ENCODE peak calls at places on chromosomes 12 and 14, in four cellular contexts. U is CD8-positive, alpha-beta T cell; C is progenitor cell of endocrine pancreas; X is psoas muscle. B is an unnamed sample.

GRCh38 chr12:55659486-55660385 is 23.0 kb downstream of the OR10P1 start:
- DNase-seq in C (no peak), U (no peak), X (no peak), B (no peak)

GRCh38 chr12:6074394-6074793 is 50.1 kb downstream of the VWF start:
- DNase-seq in C (no peak), U (peak; percentile 58), X (no peak), B (no peak)

GRCh38 chr12:95590775-95591174 is 39.5 kb upstream of the USP44 start:
- DNase-seq in X (no peak), U (no peak), C (no peak), B (no peak)

GRCh38 chr12:122096591-122097149 is 18.1 kb downstream of the MLXIP start:
- DNase-seq in C (no peak), X (peak; percentile 84), U (no peak), B (no peak)

GRCh38 chr12:102408487-102409297 is 71.7 kb downstream of the IGF1 start:
- DNase-seq in C (no peak), X (no peak), U (no peak), B (no peak)

GRCh38 chr12:22396253-22396652 is 61.7 kb upstream of the ST8SIA1 start:
- DNase-seq in X (no peak), C (no peak), U (no peak), B (no peak)

GRCh38 chr12:118259079-118259478 is 113.6 kb downstream of the TAOK3 start:
- DNase-seq in U (no peak), X (no peak), C (no peak), B (no peak)

GRCh38 chr12:51320695-51321320 is 3.2 kb downstream of the BIN2 start:
- DNase-seq in U (no peak), C (no peak), X (no peak), B (no peak)

GRCh38 chr14:49920260-49920659 is 27.4 kb downstream of the ARF6 start:
- DNase-seq in C (no peak), U (no peak), X (no peak), B (no peak)

GRCh38 chr14:30580616-30581282 is 21.8 kb downstream of the G2E3 start:
- DNase-seq in X (no peak), C (no peak), U (no peak), B (no peak)

GRCh38 chr14:90405755-90406154 is 8.9 kb downstream of the CALM1 start:
- DNase-seq in X (no peak), C (no peak), U (no peak), B (no peak)

GRCh38 chr12:106392746-106393145 is 35.2 kb downstream of the POLR3B start:
- DNase-seq in X (no peak), U (no peak), C (no peak), B (no peak)

GRCh38 chr12:65121049-65121955 is at the start of gene WIF1:
- DNase-seq in U (no peak), X (peak; percentile 58), C (peak; percentile 14), B (peak; percentile 84)

GRCh38 chr12:52395761-52396434 is 10.2 kb downstream of the KRT82 start:
- DNase-seq in X (peak; percentile 68), C (peak; percentile 62), U (no peak), B (no peak)

GRCh38 chr12:3076730-3077571 is at the start of gene TSPAN9:
- DNase-seq in X (peak; percentile 83), C (peak; percentile 78), U (peak; percentile 81), B (peak; percentile 87)

GRCh38 chr12:65634061-65634460 is 190.2 kb upstream of the HMGA2 start:
- DNase-seq in X (no peak), U (no peak), C (no peak), B (no peak)

GRCh38 chr14:68148276-68148675 is 328.7 kb downstream of the RAD51B start:
- DNase-seq in X (no peak), C (no peak), U (no peak), B (no peak)

GRCh38 chr12:23810327-23810902 is 139.1 kb downstream of the SOX5 start:
- DNase-seq in U (no peak), C (no peak), X (no peak), B (no peak)

GRCh38 chr12:3752741-3753486 is at the start of gene CRACR2A:
- DNase-seq in U (peak; percentile 93), X (peak; percentile 86), C (peak; percentile 87), B (peak; percentile 81)

GRCh38 chr14:67526676-67527459 is 6.2 kb upstream of the PLEKHH1 start:
- DNase-seq in C (no peak), X (peak; percentile 55), U (peak; percentile 56), B (no peak)

GRCh38 chr14:22900088-22900799 is 17.2 kb downstream of the REM2 start:
- DNase-seq in X (no peak), C (no peak), U (no peak), B (no peak)

GRCh38 chr14:67940894-67941455 is 121.4 kb downstream of the RAD51B start:
- DNase-seq in X (no peak), C (no peak), U (no peak), B (no peak)

GRCh38 chr12:71950404-71950803 is 11.8 kb downstream of the TPH2 start:
- DNase-seq in X (no peak), C (no peak), U (no peak), B (no peak)

GRCh38 chr14:24071836-24072420 is 566 bp downstream of the CPNE6 start:
- DNase-seq in U (no peak), C (no peak), X (no peak), B (peak; percentile 19)

GRCh38 chr12:19220861-19221466 is 91.4 kb downstream of the PLEKHA5 start:
- DNase-seq in U (no peak), X (no peak), C (no peak), B (no peak)

GRCh38 chr12:19222566-19222965 is 93.0 kb downstream of the PLEKHA5 start:
- DNase-seq in X (no peak), U (no peak), C (no peak), B (no peak)

GRCh38 chr12:19224746-19225145 is 95.2 kb downstream of the PLEKHA5 start:
- DNase-seq in U (no peak), X (no peak), C (no peak), B (no peak)

GRCh38 chr12:19223695-19224094 is 94.2 kb downstream of the PLEKHA5 start:
- DNase-seq in U (no peak), X (no peak), C (no peak), B (no peak)

GRCh38 chr12:19223018-19223417 is 93.5 kb downstream of the PLEKHA5 start:
- DNase-seq in U (no peak), X (no peak), C (no peak), B (no peak)
- TF ChIP-seq CTCF in U (peak; percentile 6), X (no peak), C (peak; percentile 30), B (no peak)

GRCh38 chr12:108226866-108227265 is 97.8 kb downstream of the WSCD2 start:
- DNase-seq in C (no peak), U (no peak), X (no peak), B (no peak)
- TF ChIP-seq CTCF in C (no peak), U (no peak), X (no peak), B (no peak)

GRCh38 chr12:76879710-76880025 is 849 bp upstream of the CSRP2 start:
- DNase-seq in U (no peak), X (no peak), C (peak; percentile 20), B (no peak)

GRCh38 chr12:76881152-76881551 is 2.3 kb upstream of the CSRP2 start:
- DNase-seq in X (no peak), C (no peak), U (no peak), B (no peak)

GRCh38 chr12:76880156-76881023 is 1.6 kb upstream of the CSRP2 start:
- DNase-seq in X (no peak), U (no peak), C (no peak), B (no peak)

GRCh38 chr12:76878045-76878898 is 547 bp downstream of the CSRP2 start:
- DNase-seq in C (peak; percentile 48), X (peak; percentile 47), U (no peak), B (peak; percentile 48)

DNA sequence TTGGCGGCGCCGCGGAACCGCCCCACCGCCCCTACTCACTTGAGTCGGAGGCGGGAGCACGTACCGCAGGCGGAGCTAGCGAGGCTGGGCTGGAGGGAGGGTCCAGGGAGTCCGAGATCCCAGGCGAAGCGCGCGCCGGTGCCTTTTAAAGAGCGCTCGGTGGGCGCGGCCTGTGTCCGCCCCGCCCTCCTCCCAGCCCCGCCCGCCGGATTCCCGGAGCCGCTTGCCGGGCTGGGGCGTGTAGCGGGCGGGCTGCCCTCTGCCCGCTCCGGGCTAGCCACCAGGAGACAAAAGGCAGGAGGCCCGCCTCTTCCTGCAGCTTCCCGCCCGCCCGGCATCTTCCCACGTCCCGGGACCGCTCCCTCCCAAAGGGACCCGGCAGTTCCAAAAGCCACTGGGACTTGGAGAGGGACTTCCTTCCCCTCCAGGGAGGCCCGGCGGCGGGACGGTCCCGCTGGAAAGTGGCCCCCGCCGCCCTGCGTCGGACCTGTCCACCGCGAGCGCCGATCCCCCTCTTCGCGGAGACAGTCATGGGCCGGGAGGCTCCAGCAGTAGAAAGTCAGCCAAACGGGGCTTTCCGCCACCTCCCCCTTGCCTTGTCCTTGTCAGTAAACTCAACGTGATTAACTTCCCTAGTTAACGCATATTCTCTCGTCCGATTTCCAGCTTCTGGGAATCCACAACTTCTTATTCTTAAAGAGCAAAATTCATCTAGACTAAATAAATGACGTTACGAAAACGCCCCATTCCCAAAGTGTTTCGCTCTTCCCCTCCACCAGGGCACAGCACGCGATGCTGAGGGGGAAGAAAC is at the start of gene CSRP2:
- DNase-seq in U (peak; percentile 64), X (peak; percentile 91), C (peak; percentile 91), B (peak; percentile 91)
- TF ChIP-seq CTCF in U (no peak), X (peak; percentile 19), C (peak; percentile 42), B (peak; percentile 18)

GRCh38 chr12:113860059-113860820 is 105.9 kb downstream of the RBM19 start:
- DNase-seq in U (no peak), C (no peak), X (no peak), B (no peak)
- TF ChIP-seq CTCF in U (no peak), C (peak; percentile 16), X (no peak), B (no peak)

GRCh38 chr14:41586237-41586636 is 20.4 kb upstream of the LRFN5 start:
- DNase-seq in X (no peak), C (no peak), U (no peak), B (no peak)
- TF ChIP-seq CTCF in X (no peak), C (no peak), U (no peak), B (no peak)

DNA sequence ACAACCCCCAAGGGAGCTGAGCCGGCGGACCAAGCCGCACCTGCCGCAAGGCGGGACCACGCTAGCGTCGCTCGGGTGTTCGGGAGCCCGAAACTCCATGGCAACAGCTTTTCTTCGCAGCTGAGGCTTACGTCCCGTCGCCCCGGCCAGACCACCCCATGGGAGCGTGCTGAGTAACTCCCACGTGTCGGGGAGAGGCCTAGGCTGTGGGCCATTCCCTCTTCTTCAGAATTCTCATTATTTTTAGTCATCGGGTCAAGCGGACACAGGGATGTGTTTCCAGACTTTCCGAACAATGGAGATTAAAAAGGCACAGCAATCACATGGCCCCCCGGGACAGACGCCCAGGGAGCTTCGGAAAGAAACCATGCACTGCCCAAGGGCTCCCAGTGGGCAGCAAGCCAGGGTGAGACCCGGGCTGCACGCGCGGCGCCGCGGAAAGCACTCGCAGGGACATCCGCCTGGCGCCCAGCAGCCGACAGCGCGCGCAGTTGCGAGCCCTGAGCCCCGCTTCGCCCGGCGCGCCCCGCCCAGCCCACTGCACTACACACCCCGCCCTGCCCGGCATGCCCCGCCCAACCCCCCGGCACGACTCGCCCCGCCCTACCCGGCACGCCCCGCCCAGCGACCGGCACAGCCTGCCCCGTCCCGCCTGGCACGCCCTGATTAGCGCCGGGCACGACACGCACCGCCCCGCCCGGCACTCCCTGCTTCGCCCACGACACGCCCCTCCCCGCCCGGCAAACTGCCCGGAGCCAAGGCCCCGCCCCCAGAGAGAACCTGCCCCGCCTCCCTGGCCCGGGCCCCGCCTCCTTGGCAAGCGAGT is 422 bp upstream of the AK7 start:
- DNase-seq in U (peak; percentile 100), C (peak; percentile 99), X (peak; percentile 99), B (peak; percentile 98)
- TF ChIP-seq CTCF in U (no peak), C (peak; percentile 5), X (no peak), B (no peak)

B was measured in lower lobe of right lung.